ENCODE peak calls at places on chromosome 16, in nine cellular contexts. One of them, this sample, is unnamed.

GRCh38 chr16:80958284-80958683 is 48.4 kb downstream of the CMC2 start:
- DNase-seq in NB4: no peak
- DNase-seq in mucosa of descending colon: no peak
- DNase-seq in fibroblast of mammary gland: no peak
- DNase-seq in A673: no peak
- DNase-seq in HFF-Myc: no peak
- DNase-seq in uterus: no peak
- DNase-seq in heart right ventricle: no peak
- DNase-seq in OCI-LY7: no peak
- DNase-seq in this sample: no peak

GRCh38 chr16:88072571-88073001 is 121.4 kb downstream of the BANP start:
- DNase-seq in NB4: no peak
- DNase-seq in mucosa of descending colon: no peak
- DNase-seq in fibroblast of mammary gland: no peak
- DNase-seq in A673: no peak
- DNase-seq in HFF-Myc: no peak
- DNase-seq in uterus: no peak
- DNase-seq in heart right ventricle: no peak
- DNase-seq in OCI-LY7: no peak
- DNase-seq in this sample: no peak

GRCh38 chr16:75074920-75075687 is 41.5 kb downstream of the LDHD start:
- DNase-seq in NB4: peak
- DNase-seq in mucosa of descending colon: peak
- DNase-seq in fibroblast of mammary gland: no peak
- DNase-seq in A673: no peak
- DNase-seq in HFF-Myc: no peak
- DNase-seq in uterus: no peak
- DNase-seq in heart right ventricle: no peak
- DNase-seq in OCI-LY7: peak
- DNase-seq in this sample: no peak

GRCh38 chr16:12095275-12096161 is 119.0 kb downstream of the SNX29 start:
- DNase-seq in NB4: peak
- DNase-seq in mucosa of descending colon: peak
- DNase-seq in fibroblast of mammary gland: peak
- DNase-seq in A673: peak
- DNase-seq in HFF-Myc: no peak
- DNase-seq in uterus: peak
- DNase-seq in heart right ventricle: peak
- DNase-seq in OCI-LY7: peak
- DNase-seq in this sample: peak

GRCh38 chr16:28166394-28167208 is 45.2 kb downstream of the XPO6 start:
- DNase-seq in NB4: no peak
- DNase-seq in mucosa of descending colon: no peak
- DNase-seq in fibroblast of mammary gland: peak
- DNase-seq in A673: no peak
- DNase-seq in HFF-Myc: no peak
- DNase-seq in uterus: no peak
- DNase-seq in heart right ventricle: no peak
- DNase-seq in OCI-LY7: no peak
- DNase-seq in this sample: peak

GRCh38 chr16:12637002-12637401 is 166.7 kb downstream of the CPPED1 start:
- DNase-seq in NB4: no peak
- DNase-seq in mucosa of descending colon: no peak
- DNase-seq in fibroblast of mammary gland: no peak
- DNase-seq in A673: no peak
- DNase-seq in HFF-Myc: no peak
- DNase-seq in uterus: no peak
- DNase-seq in heart right ventricle: no peak
- DNase-seq in OCI-LY7: no peak
- DNase-seq in this sample: no peak

GRCh38 chr16:23728112-23728477 is 15.1 kb upstream of the ERN2 start:
- DNase-seq in NB4: no peak
- DNase-seq in mucosa of descending colon: no peak
- DNase-seq in fibroblast of mammary gland: no peak
- DNase-seq in A673: no peak
- DNase-seq in HFF-Myc: no peak
- DNase-seq in uterus: no peak
- DNase-seq in heart right ventricle: no peak
- DNase-seq in OCI-LY7: no peak
- DNase-seq in this sample: no peak

GRCh38 chr16:4081035-4081434 is 35.2 kb downstream of the ADCY9 start:
- DNase-seq in NB4: no peak
- DNase-seq in mucosa of descending colon: no peak
- DNase-seq in fibroblast of mammary gland: no peak
- DNase-seq in A673: no peak
- DNase-seq in HFF-Myc: no peak
- DNase-seq in uterus: no peak
- DNase-seq in heart right ventricle: no peak
- DNase-seq in OCI-LY7: no peak
- DNase-seq in this sample: no peak

GRCh38 chr16:70331588-70332358 is 14.9 kb upstream of the DDX19A start:
- DNase-seq in NB4: no peak
- DNase-seq in mucosa of descending colon: no peak
- DNase-seq in fibroblast of mammary gland: peak
- DNase-seq in A673: peak
- DNase-seq in HFF-Myc: no peak
- DNase-seq in uterus: peak
- DNase-seq in heart right ventricle: no peak
- DNase-seq in OCI-LY7: peak
- DNase-seq in this sample: peak

GRCh38 chr16:53984936-53985335 is 281.0 kb downstream of the FTO start:
- DNase-seq in NB4: no peak
- DNase-seq in mucosa of descending colon: no peak
- DNase-seq in fibroblast of mammary gland: no peak
- DNase-seq in A673: no peak
- DNase-seq in HFF-Myc: no peak
- DNase-seq in uterus: no peak
- DNase-seq in heart right ventricle: no peak
- DNase-seq in OCI-LY7: no peak
- DNase-seq in this sample: no peak

GRCh38 chr16:30409125-30410060 is 2.0 kb downstream of the ZNF771 start:
- DNase-seq in NB4: peak
- DNase-seq in mucosa of descending colon: peak
- DNase-seq in fibroblast of mammary gland: peak
- DNase-seq in A673: peak
- DNase-seq in HFF-Myc: no peak
- DNase-seq in uterus: peak
- DNase-seq in heart right ventricle: peak
- DNase-seq in OCI-LY7: peak
- DNase-seq in this sample: peak

GRCh38 chr16:58099956-58100300 is 29.3 kb downstream of the CFAP20 start:
- DNase-seq in NB4: no peak
- DNase-seq in mucosa of descending colon: no peak
- DNase-seq in fibroblast of mammary gland: no peak
- DNase-seq in A673: no peak
- DNase-seq in HFF-Myc: no peak
- DNase-seq in uterus: no peak
- DNase-seq in heart right ventricle: no peak
- DNase-seq in OCI-LY7: no peak
- DNase-seq in this sample: no peak

GRCh38 chr16:85005278-85006069 is 5.9 kb downstream of the ZDHHC7 start:
- DNase-seq in NB4: no peak
- DNase-seq in mucosa of descending colon: no peak
- DNase-seq in fibroblast of mammary gland: peak
- DNase-seq in A673: no peak
- DNase-seq in HFF-Myc: no peak
- DNase-seq in uterus: peak
- DNase-seq in heart right ventricle: no peak
- DNase-seq in OCI-LY7: no peak
- DNase-seq in this sample: peak

GRCh38 chr16:85003076-85003475 is 8.3 kb downstream of the ZDHHC7 start:
- DNase-seq in NB4: no peak
- DNase-seq in mucosa of descending colon: peak
- DNase-seq in fibroblast of mammary gland: no peak
- DNase-seq in A673: no peak
- DNase-seq in HFF-Myc: no peak
- DNase-seq in uterus: no peak
- DNase-seq in heart right ventricle: no peak
- DNase-seq in OCI-LY7: no peak
- DNase-seq in this sample: no peak

GRCh38 chr16:85004587-85005205 is 6.6 kb downstream of the ZDHHC7 start:
- DNase-seq in NB4: no peak
- DNase-seq in mucosa of descending colon: no peak
- DNase-seq in fibroblast of mammary gland: peak
- DNase-seq in A673: no peak
- DNase-seq in HFF-Myc: no peak
- DNase-seq in uterus: peak
- DNase-seq in heart right ventricle: no peak
- DNase-seq in OCI-LY7: no peak
- DNase-seq in this sample: peak

GRCh38 chr16:85002643-85003042 is 8.7 kb downstream of the ZDHHC7 start:
- DNase-seq in NB4: no peak
- DNase-seq in mucosa of descending colon: peak
- DNase-seq in fibroblast of mammary gland: peak
- DNase-seq in A673: no peak
- DNase-seq in HFF-Myc: no peak
- DNase-seq in uterus: no peak
- DNase-seq in heart right ventricle: peak
- DNase-seq in OCI-LY7: no peak
- DNase-seq in this sample: no peak

DNA sequence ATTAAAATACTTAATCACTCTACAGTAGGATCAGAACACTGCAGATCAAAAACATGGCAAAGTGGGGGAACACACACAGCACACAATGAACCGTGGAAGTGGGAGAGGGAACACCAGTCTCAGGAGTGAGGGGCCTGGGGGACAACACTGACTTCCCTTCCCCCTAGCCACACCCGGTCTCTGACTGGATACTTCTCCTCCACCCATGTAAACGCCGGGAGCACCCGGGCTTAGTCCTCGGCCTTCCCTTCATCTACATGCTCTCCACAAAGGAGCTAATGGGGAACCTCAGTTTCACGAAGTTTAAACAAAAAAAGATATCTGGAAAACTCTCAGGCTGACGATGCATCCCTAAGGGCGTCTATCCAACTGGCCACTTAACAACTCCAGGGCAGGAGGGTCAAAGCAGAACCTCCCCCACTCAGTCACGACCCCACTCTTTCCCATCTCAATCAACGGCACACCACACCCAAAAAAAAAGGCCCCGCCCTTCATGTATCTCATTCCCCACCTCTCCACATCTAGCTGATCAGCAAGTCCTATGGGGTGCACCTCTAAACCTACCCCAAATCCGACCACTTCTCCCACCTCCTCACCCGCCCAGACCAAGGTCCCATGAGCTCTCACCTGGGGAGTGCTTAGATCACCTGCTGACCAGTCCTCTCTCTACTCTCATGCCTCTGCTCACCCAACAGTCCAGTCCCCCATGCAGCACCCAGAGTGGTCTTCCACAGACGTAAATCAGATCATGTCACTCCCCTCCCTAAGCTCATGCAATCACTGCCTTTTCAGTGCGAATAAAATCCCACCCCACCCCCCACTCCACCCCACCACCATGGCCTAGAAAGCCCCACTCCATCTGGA is 7.4 kb downstream of the ZDHHC7 start:
- DNase-seq in NB4: no peak
- DNase-seq in mucosa of descending colon: no peak
- DNase-seq in fibroblast of mammary gland: no peak
- DNase-seq in A673: no peak
- DNase-seq in HFF-Myc: no peak
- DNase-seq in uterus: no peak
- DNase-seq in heart right ventricle: no peak
- DNase-seq in OCI-LY7: no peak
- DNase-seq in this sample: no peak
- TF ChIP-seq CTCF in NB4: no peak
- TF ChIP-seq CTCF in mucosa of descending colon: no peak
- TF ChIP-seq CTCF in fibroblast of mammary gland: no peak
- TF ChIP-seq CTCF in A673: no peak
- TF ChIP-seq CTCF in HFF-Myc: no peak
- TF ChIP-seq CTCF in uterus: no peak
- TF ChIP-seq CTCF in heart right ventricle: no peak
- TF ChIP-seq CTCF in OCI-LY7: no peak
- TF ChIP-seq CTCF in this sample: no peak

GRCh38 chr16:521381-522210 is 5.9 kb upstream of the CAPN15 start:
- DNase-seq in NB4: no peak
- DNase-seq in mucosa of descending colon: peak
- DNase-seq in fibroblast of mammary gland: no peak
- DNase-seq in A673: no peak
- DNase-seq in HFF-Myc: no peak
- DNase-seq in uterus: no peak
- DNase-seq in heart right ventricle: peak
- DNase-seq in OCI-LY7: no peak
- DNase-seq in this sample: no peak
- TF ChIP-seq CTCF in NB4: no peak
- TF ChIP-seq CTCF in mucosa of descending colon: no peak
- TF ChIP-seq CTCF in fibroblast of mammary gland: no peak
- TF ChIP-seq CTCF in A673: no peak
- TF ChIP-seq CTCF in HFF-Myc: peak
- TF ChIP-seq CTCF in uterus: no peak
- TF ChIP-seq CTCF in heart right ventricle: no peak
- TF ChIP-seq CTCF in OCI-LY7: no peak
- TF ChIP-seq CTCF in this sample: no peak

DNA sequence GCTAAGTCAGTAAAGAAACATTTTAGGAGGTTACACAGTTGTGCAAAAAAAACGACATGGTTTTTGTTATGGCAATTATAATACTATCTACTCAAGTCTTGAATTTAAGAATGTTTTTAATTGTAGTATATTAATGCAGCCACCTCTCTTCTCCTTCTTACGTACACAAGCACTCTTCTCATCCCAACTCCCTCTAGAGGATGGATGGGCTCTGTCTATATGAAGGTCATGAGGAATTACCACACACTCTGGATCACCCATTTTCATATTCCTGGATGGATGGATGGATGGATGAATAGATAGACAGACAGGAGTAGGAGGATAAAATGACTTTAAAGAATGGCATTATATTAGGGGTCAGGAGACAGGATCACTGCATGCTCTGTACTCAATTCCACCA is 120.0 kb downstream of the PHKB start:
- DNase-seq in NB4: no peak
- DNase-seq in mucosa of descending colon: no peak
- DNase-seq in fibroblast of mammary gland: peak
- DNase-seq in A673: peak
- DNase-seq in HFF-Myc: no peak
- DNase-seq in uterus: no peak
- DNase-seq in heart right ventricle: no peak
- DNase-seq in OCI-LY7: no peak
- DNase-seq in this sample: no peak
- TF ChIP-seq CTCF in NB4: no peak
- TF ChIP-seq CTCF in mucosa of descending colon: no peak
- TF ChIP-seq CTCF in fibroblast of mammary gland: peak
- TF ChIP-seq CTCF in A673: peak
- TF ChIP-seq CTCF in HFF-Myc: peak
- TF ChIP-seq CTCF in uterus: no peak
- TF ChIP-seq CTCF in heart right ventricle: no peak
- TF ChIP-seq CTCF in OCI-LY7: no peak
- TF ChIP-seq CTCF in this sample: no peak

DNA sequence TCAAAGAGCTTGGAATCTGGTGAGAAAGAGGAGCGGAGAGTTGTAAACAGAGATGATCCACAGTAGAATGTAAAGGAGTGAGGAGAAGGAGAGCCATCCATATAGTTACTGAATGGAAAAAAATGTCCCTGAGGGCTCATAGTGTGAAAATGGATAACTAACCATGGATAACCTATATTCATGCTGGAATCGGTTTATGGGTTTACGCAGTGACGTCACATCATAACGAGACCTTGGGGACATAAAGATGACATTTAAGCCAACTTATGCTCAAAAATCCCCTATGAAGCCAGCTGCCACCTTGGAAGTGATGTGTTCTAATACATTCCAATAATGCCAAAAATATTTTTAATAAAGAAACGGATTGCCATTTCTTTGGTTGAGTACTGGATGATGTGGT is 22.5 kb downstream of the IRX6 start:
- DNase-seq in NB4: no peak
- DNase-seq in mucosa of descending colon: no peak
- DNase-seq in fibroblast of mammary gland: no peak
- DNase-seq in A673: no peak
- DNase-seq in HFF-Myc: no peak
- DNase-seq in uterus: no peak
- DNase-seq in heart right ventricle: no peak
- DNase-seq in OCI-LY7: no peak
- DNase-seq in this sample: no peak
- TF ChIP-seq CTCF in NB4: no peak
- TF ChIP-seq CTCF in mucosa of descending colon: no peak
- TF ChIP-seq CTCF in fibroblast of mammary gland: no peak
- TF ChIP-seq CTCF in A673: no peak
- TF ChIP-seq CTCF in HFF-Myc: no peak
- TF ChIP-seq CTCF in uterus: no peak
- TF ChIP-seq CTCF in heart right ventricle: no peak
- TF ChIP-seq CTCF in OCI-LY7: no peak
- TF ChIP-seq CTCF in this sample: no peak

This sample was measured in cardiac fibroblast.